ENCODE peak calls at places on chromosomes 7 and 10, in ten cellular contexts. W is heart right ventricle, B is left ventricle myocardium inferior, J is lung, N is PC-3, F is spleen, G is tibial artery, M is Peyer's patch, P is hepatocyte, K is ovary. A is an unnamed sample.

GRCh38 chr7:24981544-24981951 is 1.6 kb upstream of the OSBPL3 start:
- DNase-seq in B (peak; percentile 55), P (peak; percentile 73), J (peak; percentile 41), N (peak; percentile 58), M (peak; percentile 60), W (peak; percentile 28), K (peak; percentile 59), F (peak; percentile 86), G (peak; percentile 73), A (peak; percentile 39)

GRCh38 chr7:79141252-79141651 is 312.2 kb downstream of the MAGI2 start:
- DNase-seq in K (no peak), F (no peak), M (no peak), J (no peak), G (no peak), W (no peak), P (no peak), N (no peak), B (no peak), A (no peak)

GRCh38 chr7:55550010-55550409 is 22.3 kb downstream of the VOPP1 start:
- DNase-seq in N (peak; percentile 82), B (no peak), J (no peak), G (no peak), P (no peak), W (no peak), M (peak; percentile 65), F (no peak), K (no peak), A (no peak)

GRCh38 chr7:159329979-159330378 is 185.3 kb upstream of the VIPR2 start:
- DNase-seq in W (no peak), F (no peak), J (no peak), G (no peak), M (no peak), P (no peak), N (no peak), B (no peak), K (no peak), A (no peak)

GRCh38 chr10:36591436-36591835 is 534.0 kb upstream of the ANKRD30A start:
- DNase-seq in W (no peak), N (no peak), J (no peak), P (no peak), F (no peak), M (no peak), K (no peak), G (no peak), B (no peak), A (peak; percentile 7)

GRCh38 chr7:39458346-39458745 is 107.9 kb upstream of the YAE1 start:
- DNase-seq in P (no peak), K (no peak), B (no peak), J (no peak), N (no peak), W (no peak), M (no peak), F (no peak), G (no peak), A (no peak)

GRCh38 chr7:149081914-149082313 is 8.6 kb downstream of the ZNF786 start:
- DNase-seq in G (peak; percentile 16), M (no peak), F (peak; percentile 12), N (no peak), J (no peak), W (no peak), P (no peak), K (no peak), B (no peak), A (no peak)

GRCh38 chr7:89771003-89771636 is 383.1 kb upstream of the STEAP1 start:
- DNase-seq in G (no peak), M (no peak), J (no peak), W (no peak), B (no peak), K (no peak), N (peak; percentile 25), F (no peak), P (no peak), A (no peak)

DNA sequence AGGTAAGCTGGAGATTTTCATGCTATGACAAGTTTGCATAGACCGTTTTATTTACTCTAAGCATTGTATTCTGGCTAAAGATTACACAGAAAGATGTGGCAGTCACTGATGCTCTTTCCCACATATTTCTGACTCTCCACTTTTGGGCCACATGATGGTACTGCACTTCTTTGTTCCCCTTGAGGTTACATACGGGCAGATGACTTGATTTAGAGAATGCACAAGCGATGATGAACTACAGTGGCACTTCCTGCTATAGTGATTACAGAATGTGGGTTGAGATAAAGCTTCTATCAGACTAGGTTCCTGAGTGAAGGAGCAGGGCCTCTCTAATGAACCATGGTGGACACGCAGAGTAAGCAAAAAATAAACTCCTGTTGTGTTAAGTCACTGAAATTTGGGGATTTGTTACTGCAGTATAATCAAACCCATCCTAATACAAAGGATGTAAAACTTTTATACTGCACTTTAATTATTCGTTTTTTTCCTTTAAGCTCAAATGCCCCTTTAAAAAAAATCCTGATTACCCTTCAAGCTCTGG is 177.9 kb downstream of the TAX1BP1 start:
- DNase-seq in F (no peak), G (no peak), M (no peak), W (no peak), N (peak; percentile 64), P (no peak), K (no peak), B (no peak), J (no peak), A (no peak)
- H3K27ac ChIP-seq in F (no peak overlapping the region), G (no peak overlapping the region), M (no peak overlapping the region), W (no peak overlapping the region), N (peak overlapping the region; percentile 6), P (no peak overlapping the region), K (no peak overlapping the region), B (no peak overlapping the region), J (no peak overlapping the region), A (no peak overlapping the region)

GRCh38 chr7:134723904-134724303 is 55.5 kb upstream of the CALD1 start:
- DNase-seq in J (no peak), F (no peak), W (no peak), M (no peak), P (no peak), N (no peak), B (no peak), G (no peak), K (peak; percentile 37), A (no peak)

GRCh38 chr7:134722786-134723322 is 56.6 kb upstream of the CALD1 start:
- DNase-seq in M (no peak), K (no peak), F (no peak), G (no peak), B (no peak), P (no peak), W (no peak), J (no peak), N (no peak), A (no peak)

GRCh38 chr7:134727711-134728110 is 51.7 kb upstream of the CALD1 start:
- DNase-seq in W (no peak), G (no peak), K (no peak), F (no peak), N (no peak), M (no peak), B (no peak), J (no peak), P (no peak), A (no peak)

GRCh38 chr7:134726581-134726980 is 52.9 kb upstream of the CALD1 start:
- DNase-seq in N (no peak), W (no peak), J (no peak), G (no peak), K (no peak), P (no peak), B (no peak), M (no peak), F (no peak), A (no peak)

DNA sequence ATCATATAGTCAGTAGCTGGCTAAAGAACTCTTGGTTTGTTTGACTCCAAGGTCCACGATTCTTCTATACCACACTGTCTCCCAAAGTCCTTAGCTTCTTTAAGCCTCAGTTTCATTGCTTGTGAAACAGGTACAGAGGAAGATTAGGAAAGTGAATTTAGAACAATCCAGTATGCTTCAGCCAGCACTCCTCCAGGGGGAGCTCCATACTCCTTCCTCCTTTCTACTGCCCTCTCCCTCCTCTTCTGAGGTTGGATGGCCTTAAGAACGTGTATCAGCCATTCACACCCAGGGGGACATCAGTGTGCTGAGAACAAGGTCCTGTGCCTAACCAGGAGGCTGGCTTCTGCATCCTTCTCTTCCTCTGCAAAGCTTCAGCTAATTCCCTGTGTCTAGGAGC is 54.8 kb upstream of the CALD1 start:
- DNase-seq in G (no peak), M (no peak), J (no peak), W (no peak), K (no peak), F (no peak), P (no peak), B (no peak), N (peak; percentile 53), A (no peak)
- TF ChIP-seq CTCF in G (peak; percentile 29), M (no peak), J (no peak), W (peak; percentile 48), K (no peak), F (peak; percentile 39), P (peak; percentile 41), B (peak; percentile 51), N (peak; percentile 75), A (peak; percentile 76)

DNA sequence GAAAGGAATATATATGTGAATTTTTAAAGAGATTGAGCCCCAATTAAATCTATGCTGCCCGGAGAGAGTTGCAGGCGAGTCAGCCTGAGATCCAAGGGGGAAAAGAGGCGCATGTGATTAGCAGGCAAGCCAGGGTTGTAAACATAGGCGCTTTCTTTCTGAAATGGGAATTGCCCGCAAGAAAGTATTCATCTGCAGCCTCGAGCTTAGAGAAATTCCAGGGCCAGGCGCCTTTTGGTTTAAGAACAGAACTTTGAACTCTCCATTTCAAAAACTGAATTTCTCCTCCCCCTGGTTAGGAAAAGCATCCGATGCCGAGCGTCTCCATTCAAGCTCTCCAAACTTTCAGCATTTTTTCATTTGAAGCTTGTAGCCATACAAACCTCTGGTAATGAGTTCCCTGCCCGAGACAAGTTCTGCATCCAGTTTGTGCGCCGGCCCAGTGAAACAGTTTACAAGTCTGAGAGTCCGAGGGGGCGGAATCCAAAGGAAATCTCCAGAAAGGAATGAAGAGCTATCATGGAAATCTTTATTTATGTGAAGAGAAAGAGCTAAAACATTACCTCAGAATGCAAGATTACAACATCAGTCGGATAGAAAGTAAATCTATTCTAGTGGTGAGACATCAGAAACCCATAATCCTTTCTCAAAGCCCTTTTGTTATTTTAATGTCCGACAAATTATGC is 69.9 kb downstream of the FAM204A start:
- DNase-seq in P (peak; percentile 31), F (no peak), J (no peak), N (no peak), W (no peak), B (no peak), M (no peak), K (no peak), G (no peak), A (peak; percentile 21)
- H3K4me1 ChIP-seq in P (peaks cover 10% of the 10 kb centered on the region), F (no peaks in the 10 kb centered on the region), J (no peaks in the 10 kb centered on the region), N (no peaks in the 10 kb centered on the region), W (no peaks in the 10 kb centered on the region), B (peaks cover 13% of the 10 kb centered on the region), M (no peaks in the 10 kb centered on the region), K (peaks cover 14% of the 10 kb centered on the region), G (no peaks in the 10 kb centered on the region), A (no peaks in the 10 kb centered on the region)

DNA sequence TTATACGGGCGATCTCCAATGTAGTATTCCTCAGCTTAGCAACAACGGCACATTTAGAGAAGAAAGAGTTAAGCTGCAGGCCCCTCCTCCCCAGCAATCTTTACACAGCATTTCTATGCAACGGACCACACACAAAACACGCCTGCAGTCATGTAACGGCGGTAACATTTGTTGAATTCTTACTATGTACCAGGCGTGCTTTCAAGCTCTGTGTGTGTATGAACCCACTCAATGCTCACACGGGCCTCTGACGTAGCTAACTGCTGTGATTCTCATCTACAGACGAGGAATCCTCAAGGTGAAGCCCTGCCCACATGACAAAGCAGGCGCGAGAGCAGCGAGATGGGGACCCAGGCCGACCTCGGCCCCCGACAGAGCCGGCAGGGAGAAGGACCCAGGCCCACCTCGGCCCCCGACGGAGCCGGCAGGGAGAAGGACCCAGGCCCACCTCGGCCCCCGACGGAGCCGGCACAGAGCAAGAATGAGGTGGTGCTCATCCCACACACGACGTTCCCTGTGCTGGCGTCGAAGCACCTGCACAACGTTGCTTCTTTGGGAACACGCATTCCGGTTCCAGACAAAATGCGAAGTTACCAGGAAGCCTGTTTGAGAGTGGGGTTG is 240.7 kb downstream of the ZMYND11 start:
- DNase-seq in J (no peak), K (no peak), F (peak; percentile 47), B (no peak), M (no peak), N (no peak), G (no peak), P (no peak), W (no peak), A (no peak)
- H3K27ac ChIP-seq in J (no peak overlapping the region), K (no peak overlapping the region), F (no peak overlapping the region), B (no peak overlapping the region), M (no peak overlapping the region), N (no peak overlapping the region), G (no peak overlapping the region), P (peak overlapping the region; percentile 92), W (no peak overlapping the region), A (no peak overlapping the region)

A was measured in cardiac muscle cell.